ENCODE peak calls at places on chromosomes 6 and 20, in eight cellular contexts. J is A673; V is cardiac muscle cell; L is mammary epithelial cell; Z is heart right ventricle; Q is adrenal gland; I is stomach; S is CD4-positive, alpha-beta memory T cell. N is an unnamed sample.

GRCh38 chr6:40819182-40819834 is 219.7 kb downstream of the UNC5CL start:
- DNase-seq in V (no peak), J (peak), Z (no peak), Q (peak), I (no peak), S (no peak), L (no peak), N (no peak)

GRCh38 chr20:53891306-53891894 is 179.0 kb downstream of the BCAS1 start:
- DNase-seq in I (no peak), J (no peak), Z (no peak), L (no peak), Q (no peak), V (no peak), S (no peak), N (no peak)

GRCh38 chr6:1335367-1336037 is 23.6 kb downstream of the FOXQ1 start:
- DNase-seq in L (peak), V (no peak), J (peak), Q (no peak), I (peak), S (no peak), Z (peak), N (no peak)

GRCh38 chr6:125989631-125990030 is 3.3 kb downstream of the TRMT11 start:
- DNase-seq in S (no peak), Z (no peak), J (no peak), V (no peak), Q (no peak), I (no peak), L (no peak), N (no peak)

GRCh38 chr6:80156204-80156603 is 49.7 kb downstream of the BCKDHB start:
- DNase-seq in L (no peak), V (no peak), Q (no peak), J (no peak), Z (no peak), I (no peak), S (no peak), N (no peak)

GRCh38 chr20:12177657-12178293 is 260.1 kb downstream of the BTBD3 start:
- DNase-seq in Z (no peak), L (peak), Q (no peak), V (no peak), I (no peak), J (no peak), S (no peak), N (no peak)

GRCh38 chr6:44701637-44702101 is 314.2 kb downstream of the CDC5L start:
- DNase-seq in S (no peak), Z (no peak), I (no peak), Q (no peak), V (no peak), J (no peak), L (no peak), N (no peak)

GRCh38 chr6:39100358-39100757 is 14.6 kb downstream of the SAYSD1 start:
- DNase-seq in Z (no peak), V (no peak), I (no peak), Q (no peak), L (no peak), S (peak), J (no peak), N (no peak)

GRCh38 chr6:47075168-47075567 is 33.0 kb upstream of the ADGRF1 start:
- DNase-seq in Q (no peak), L (no peak), I (no peak), Z (no peak), J (no peak), V (no peak), S (no peak), N (no peak)

GRCh38 chr6:157659536-157660271 is 163.3 kb upstream of the SNX9 start:
- DNase-seq in Q (no peak), J (peak), S (no peak), L (no peak), I (no peak), Z (no peak), V (no peak), N (no peak)

GRCh38 chr20:57654363-57654997 is 34.3 kb upstream of the ZBP1 start:
- DNase-seq in Q (peak), Z (no peak), V (peak), L (peak), I (peak), S (peak), J (peak), N (no peak)

GRCh38 chr6:43278524-43279078 is 19.5 kb upstream of the SLC22A7 start:
- DNase-seq in I (no peak), L (peak), J (no peak), V (no peak), S (no peak), Z (no peak), Q (no peak), N (no peak)

GRCh38 chr6:67615796-67616195 is 1019.3 kb upstream of the ADGRB3 start:
- DNase-seq in J (no peak), I (no peak), Q (no peak), L (no peak), S (no peak), V (no peak), Z (no peak), N (no peak)

GRCh38 chr6:73665686-73666319 is 12.0 kb upstream of the SLC17A5 start:
- DNase-seq in V (no peak), S (no peak), Q (no peak), Z (no peak), I (no peak), J (peak), L (peak), N (peak)

GRCh38 chr20:11993886-11994466 is 76.3 kb downstream of the BTBD3 start:
- DNase-seq in S (no peak), Q (no peak), Z (no peak), J (peak), V (no peak), I (no peak), L (no peak), N (no peak)

GRCh38 chr20:7031222-7031621 is 263.7 kb downstream of the BMP2 start:
- DNase-seq in Q (no peak), Z (no peak), L (no peak), S (no peak), J (peak), V (no peak), I (no peak), N (no peak)

GRCh38 chr6:159655409-159655988 is 37.5 kb downstream of the SOD2 start:
- DNase-seq in J (no peak), S (no peak), I (no peak), Q (no peak), V (no peak), L (no peak), Z (no peak), N (no peak)

GRCh38 chr6:119672725-119673124 is 323.2 kb upstream of the MAN1A1 start:
- DNase-seq in I (no peak), Q (no peak), V (peak), J (no peak), L (no peak), S (no peak), Z (no peak), N (no peak)

GRCh38 chr6:158066161-158066781 is 84.6 kb downstream of the SYNJ2 start:
- DNase-seq in S (no peak), I (no peak), Z (no peak), J (no peak), L (no peak), Q (no peak), V (no peak), N (no peak)

GRCh38 chr6:170048615-170049256 is 242.1 kb downstream of the DLL1 start:
- DNase-seq in J (no peak), Q (peak), V (no peak), I (peak), Z (no peak), L (no peak), S (no peak), N (no peak)

GRCh38 chr6:37426945-37427510 is 6.0 kb upstream of the CMTR1 start:
- DNase-seq in Q (no peak), V (no peak), L (no peak), S (no peak), Z (no peak), I (no peak), J (no peak), N (no peak)

GRCh38 chr6:44538131-44538835 is 150.8 kb downstream of the CDC5L start:
- DNase-seq in L (no peak), J (no peak), S (no peak), I (no peak), Q (no peak), Z (no peak), V (no peak), N (no peak)

GRCh38 chr6:84512396-84512795 is 252.0 kb downstream of the TBX18 start:
- DNase-seq in J (no peak), L (no peak), I (no peak), S (no peak), V (no peak), Z (no peak), Q (no peak), N (no peak)

GRCh38 chr6:23174781-23175361 is 605.5 kb downstream of the HDGFL1 start:
- DNase-seq in J (peak), Q (no peak), Z (no peak), V (no peak), L (peak), S (no peak), I (no peak), N (no peak)

GRCh38 chr6:167699141-167700036 is 127.3 kb upstream of the AFDN start:
- DNase-seq in L (no peak), S (peak), J (peak), Q (peak), V (no peak), I (peak), Z (peak), N (peak)

GRCh38 chr20:9999660-10000059 is 35.1 kb upstream of the ANKEF1 start:
- DNase-seq in J (no peak), V (no peak), I (no peak), Z (no peak), L (no peak), Q (peak), S (no peak), N (no peak)

GRCh38 chr20:60254901-60255411 is 296.7 kb downstream of the CDH26 start:
- DNase-seq in I (no peak), L (peak), S (no peak), Z (no peak), J (no peak), V (no peak), Q (peak), N (no peak)

GRCh38 chr20:24503352-24503931 is 34.0 kb downstream of the SYNDIG1 start:
- DNase-seq in Z (peak), V (peak), J (peak), Q (peak), S (no peak), I (no peak), L (no peak), N (no peak)

GRCh38 chr20:12555369-12555768 is 453.4 kb upstream of the SPTLC3 start:
- DNase-seq in Q (no peak), Z (no peak), L (no peak), V (no peak), S (no peak), I (no peak), J (no peak), N (no peak)

GRCh38 chr20:17650301-17650761 is 31.7 kb downstream of the RRBP1 start:
- DNase-seq in Z (no peak), Q (no peak), L (no peak), S (no peak), J (no peak), I (no peak), V (no peak), N (no peak)

GRCh38 chr20:22995923-22996322 is 39.2 kb upstream of the SSTR4 start:
- DNase-seq in L (no peak), Z (no peak), J (no peak), S (no peak), Q (no peak), V (no peak), I (no peak), N (no peak)

GRCh38 chr20:20561172-20561571 is 151.3 kb downstream of the RALGAPA2 start:
- DNase-seq in Z (no peak), S (no peak), J (no peak), L (no peak), Q (no peak), I (no peak), V (no peak), N (no peak)

GRCh38 chr20:34945315-34946077 is 10.1 kb downstream of the GSS start:
- DNase-seq in Z (no peak), S (no peak), L (no peak), J (no peak), Q (no peak), I (peak), V (no peak), N (no peak)

GRCh38 chr20:37803476-37804307 is 99.2 kb upstream of the VSTM2L start:
- DNase-seq in S (no peak), J (no peak), I (no peak), Q (no peak), Z (no peak), V (no peak), L (no peak), N (peak)

GRCh38 chr20:32569380-32570305 is 15.5 kb downstream of the NOL4L start:
- DNase-seq in L (no peak), J (no peak), I (no peak), V (no peak), Z (no peak), S (no peak), Q (no peak), N (no peak)

GRCh38 chr6:13455604-13456003 is 31.8 kb downstream of the GFOD1 start:
- DNase-seq in I (no peak), V (no peak), J (no peak), S (no peak), L (no peak), Q (no peak), Z (no peak), N (no peak)
- H3K4me3 ChIP-seq in I (no peak), V (no peak), J (no peak), S (no peak), L (no peak), Q (no peak), Z (no peak), N (no peak)

DNA sequence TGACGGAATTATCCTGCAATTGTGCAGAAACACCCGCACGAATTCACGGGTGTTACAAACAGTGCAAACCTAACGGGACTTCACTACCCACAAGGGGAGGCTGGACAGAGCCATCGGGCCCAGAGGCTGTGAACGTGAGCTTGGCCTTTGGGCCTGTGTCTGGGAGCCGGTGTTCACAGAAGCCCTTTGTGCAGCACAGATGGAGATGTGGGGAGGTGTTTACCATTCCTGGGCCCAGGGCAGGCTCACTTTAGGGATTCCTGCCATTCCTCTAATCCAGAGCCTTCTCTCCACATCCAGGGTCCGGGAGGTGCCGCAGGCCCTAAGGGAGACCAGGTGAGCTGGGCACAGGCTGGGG is 15.0 kb downstream of the COL9A3 start:
- DNase-seq in V (no peak), I (no peak), J (no peak), L (no peak), S (no peak), Q (no peak), Z (no peak), N (no peak)
- H3K4me3 ChIP-seq in V (no peak), I (no peak), J (no peak), L (no peak), S (no peak), Q (no peak), Z (no peak), N (no peak)

GRCh38 chr6:27593200-27593818 is 120.4 kb upstream of the ZNF184 start:
- DNase-seq in V (no peak), I (no peak), S (no peak), Q (no peak), J (peak), Z (no peak), L (no peak), N (peak)

GRCh38 chr6:27593861-27594260 is 121.0 kb upstream of the ZNF184 start:
- DNase-seq in Z (no peak), J (no peak), S (no peak), L (no peak), Q (no peak), V (no peak), I (no peak), N (no peak)

GRCh38 chr6:27592481-27593199 is 119.7 kb upstream of the ZNF184 start:
- DNase-seq in L (peak), J (peak), V (peak), Q (peak), S (peak), Z (no peak), I (no peak), N (peak)

GRCh38 chr6:27592107-27592480 is 119.2 kb upstream of the ZNF184 start:
- DNase-seq in L (peak), S (no peak), I (no peak), V (peak), Q (no peak), J (peak), Z (no peak), N (peak)

DNA sequence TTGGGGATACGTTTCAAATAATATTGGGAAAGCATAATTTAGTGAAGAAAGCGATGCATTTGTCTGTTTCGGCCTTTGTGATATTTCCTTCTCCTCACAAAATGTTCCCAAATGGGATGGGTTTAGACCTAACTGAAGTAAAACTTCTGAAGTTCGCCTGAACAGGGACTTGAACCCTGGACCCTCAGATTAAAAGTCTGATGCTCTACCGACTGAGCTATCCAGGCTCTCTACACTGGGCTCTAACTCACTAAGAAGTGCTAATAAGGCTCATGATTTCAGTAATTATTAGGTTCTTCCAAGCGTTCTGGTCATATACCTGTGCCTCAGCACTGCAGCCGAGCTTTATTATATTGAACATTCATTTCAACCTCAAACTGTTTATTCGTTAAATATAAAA is 118.8 kb upstream of the ZNF184 start:
- DNase-seq in L (peak), Q (no peak), V (peak), S (no peak), I (no peak), Z (no peak), J (peak), N (peak)
- H3K4me3 ChIP-seq in L (peak), Q (no peak), V (peak), S (no peak), I (no peak), Z (no peak), J (peak), N (peak)

GRCh38 chr6:17881085-17881883 is 106.2 kb downstream of the KIF13A start:
- DNase-seq in I (peak), L (no peak), Q (no peak), Z (peak), V (no peak), S (no peak), J (no peak), N (no peak)

GRCh38 chr6:17885889-17886576 is 101.4 kb downstream of the KIF13A start:
- DNase-seq in J (no peak), Q (no peak), L (no peak), Z (no peak), S (no peak), I (no peak), V (no peak), N (no peak)

GRCh38 chr6:17884501-17885039 is 102.9 kb downstream of the KIF13A start:
- DNase-seq in Z (no peak), J (no peak), V (no peak), S (no peak), L (no peak), Q (no peak), I (no peak), N (peak)

GRCh38 chr6:17885079-17885478 is 102.4 kb downstream of the KIF13A start:
- DNase-seq in J (no peak), S (no peak), Q (no peak), I (no peak), Z (no peak), V (no peak), L (peak), N (no peak)

GRCh38 chr6:17883665-17884500 is 103.6 kb downstream of the KIF13A start:
- DNase-seq in S (no peak), Q (no peak), L (no peak), V (no peak), J (no peak), Z (no peak), I (no peak), N (no peak)
- H3K4me3 ChIP-seq in S (no peak), Q (no peak), L (no peak), V (no peak), J (no peak), Z (no peak), I (no peak), N (peak)

DNA sequence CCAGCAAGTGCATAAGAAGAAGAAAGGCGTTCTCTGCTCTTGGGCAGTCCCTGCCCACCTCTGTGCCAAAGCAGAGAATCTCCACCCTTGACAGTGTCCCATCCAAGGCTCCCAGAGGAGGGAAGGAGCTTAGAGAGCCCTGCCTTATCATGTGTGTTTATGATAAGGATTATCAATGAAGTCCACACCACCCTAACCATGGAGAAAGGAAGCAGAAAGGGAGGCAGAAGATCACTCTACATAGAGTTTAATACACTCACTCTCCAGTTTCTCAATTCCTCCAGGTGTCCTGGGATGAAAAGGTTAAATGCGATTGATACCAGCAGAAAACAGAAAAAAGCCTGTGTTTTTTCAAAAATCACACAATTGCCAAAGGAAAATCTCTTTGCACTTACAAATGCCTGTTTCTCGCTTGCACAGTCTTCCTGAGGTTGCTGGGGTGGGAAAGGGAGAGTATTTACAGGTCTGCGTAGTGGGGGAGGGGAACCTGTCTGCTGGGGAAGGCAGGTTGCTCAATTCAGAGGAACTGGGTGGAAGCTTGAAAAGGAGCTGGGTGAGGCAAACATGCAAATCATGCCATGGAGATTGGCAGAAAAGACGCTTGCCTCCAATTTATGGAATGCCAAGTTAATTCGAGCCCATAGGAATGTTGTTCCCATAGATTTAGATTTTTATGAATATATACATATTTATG is 104.0 kb downstream of the EYA2 start:
- DNase-seq in S (no peak), L (no peak), V (peak), Q (no peak), J (no peak), I (peak), Z (no peak), N (no peak)
- H3K4me3 ChIP-seq in S (no peak), L (no peak), V (no peak), Q (no peak), J (no peak), I (no peak), Z (no peak), N (no peak)